ENCODE peak calls at places on chromosomes 13 and 19, in seven cellular contexts. One of them, this sample, is unnamed.

GRCh38 chr13:34044660-34045080 is 226.7 kb downstream of the RFC3 start:
- DNase-seq in ELR: peak; percentile 90
- DNase-seq in IMR-90: peak; percentile 33
- DNase-seq in brain pericyte: peak; percentile 7
- DNase-seq in transverse colon: no peak
- DNase-seq in hepatic stellate cell: peak; percentile 6
- DNase-seq in WTC11: no peak
- DNase-seq in this sample: peak; percentile 56

GRCh38 chr13:29924482-29924884 is 74.1 kb upstream of the UBL3 start:
- DNase-seq in IMR-90: peak; percentile 86
- DNase-seq in hepatic stellate cell: peak; percentile 57
- DNase-seq in brain pericyte: peak; percentile 53
- DNase-seq in ELR: peak; percentile 92
- DNase-seq in transverse colon: no peak
- DNase-seq in WTC11: no peak
- DNase-seq in this sample: no peak

GRCh38 chr13:101691326-101691725 is 238.9 kb downstream of the ITGBL1 start:
- DNase-seq in transverse colon: no peak
- DNase-seq in hepatic stellate cell: no peak
- DNase-seq in brain pericyte: no peak
- DNase-seq in ELR: peak; percentile 15
- DNase-seq in IMR-90: no peak
- DNase-seq in WTC11: no peak
- DNase-seq in this sample: no peak

GRCh38 chr19:3670796-3671679 is 29.2 kb downstream of the PIP5K1C start:
- DNase-seq in hepatic stellate cell: peak; percentile 87
- DNase-seq in ELR: peak; percentile 73
- DNase-seq in transverse colon: peak; percentile 68
- DNase-seq in brain pericyte: no peak
- DNase-seq in WTC11: no peak
- DNase-seq in IMR-90: peak; percentile 56
- DNase-seq in this sample: peak; percentile 60

GRCh38 chr13:44132710-44133109 is 240.9 kb upstream of the SERP2 start:
- DNase-seq in brain pericyte: no peak
- DNase-seq in transverse colon: peak; percentile 21
- DNase-seq in IMR-90: peak; percentile 71
- DNase-seq in WTC11: no peak
- DNase-seq in hepatic stellate cell: no peak
- DNase-seq in ELR: peak; percentile 81
- DNase-seq in this sample: no peak

GRCh38 chr19:16599655-16600346 is 27.6 kb upstream of the SLC35E1 start:
- DNase-seq in hepatic stellate cell: no peak
- DNase-seq in transverse colon: no peak
- DNase-seq in brain pericyte: no peak
- DNase-seq in ELR: no peak
- DNase-seq in IMR-90: no peak
- DNase-seq in WTC11: no peak
- DNase-seq in this sample: no peak

GRCh38 chr19:17262557-17262956 is 2.0 kb downstream of the USHBP1 start:
- DNase-seq in hepatic stellate cell: no peak
- DNase-seq in WTC11: no peak
- DNase-seq in brain pericyte: no peak
- DNase-seq in IMR-90: no peak
- DNase-seq in ELR: no peak
- DNase-seq in transverse colon: no peak
- DNase-seq in this sample: no peak

GRCh38 chr19:19597809-19598306 is 20.6 kb downstream of the PBX4 start:
- DNase-seq in brain pericyte: no peak
- DNase-seq in ELR: no peak
- DNase-seq in IMR-90: no peak
- DNase-seq in transverse colon: no peak
- DNase-seq in hepatic stellate cell: no peak
- DNase-seq in WTC11: no peak
- DNase-seq in this sample: no peak

GRCh38 chr13:31204592-31204991 is 4.8 kb downstream of the B3GLCT start:
- DNase-seq in WTC11: no peak
- DNase-seq in hepatic stellate cell: peak; percentile 50
- DNase-seq in brain pericyte: no peak
- DNase-seq in transverse colon: no peak
- DNase-seq in ELR: peak; percentile 83
- DNase-seq in IMR-90: peak; percentile 60
- DNase-seq in this sample: no peak

GRCh38 chr13:35727881-35728280 is 251.4 kb upstream of the MAB21L1 start:
- DNase-seq in IMR-90: no peak
- DNase-seq in ELR: no peak
- DNase-seq in transverse colon: no peak
- DNase-seq in brain pericyte: no peak
- DNase-seq in WTC11: no peak
- DNase-seq in hepatic stellate cell: no peak
- DNase-seq in this sample: no peak

GRCh38 chr13:38856065-38856464 is 134.6 kb downstream of the STOML3 start:
- DNase-seq in brain pericyte: no peak
- DNase-seq in hepatic stellate cell: no peak
- DNase-seq in transverse colon: no peak
- DNase-seq in IMR-90: no peak
- DNase-seq in ELR: no peak
- DNase-seq in WTC11: no peak
- DNase-seq in this sample: no peak

GRCh38 chr13:41465965-41466364 is 8.6 kb downstream of the RGCC start:
- DNase-seq in brain pericyte: no peak
- DNase-seq in ELR: no peak
- DNase-seq in WTC11: no peak
- DNase-seq in hepatic stellate cell: no peak
- DNase-seq in transverse colon: no peak
- DNase-seq in IMR-90: no peak
- DNase-seq in this sample: no peak

GRCh38 chr13:44004881-44005280 is 125.2 kb downstream of the LACC1 start:
- DNase-seq in ELR: peak; percentile 86
- DNase-seq in hepatic stellate cell: peak; percentile 5
- DNase-seq in IMR-90: peak; percentile 80
- DNase-seq in brain pericyte: no peak
- DNase-seq in transverse colon: no peak
- DNase-seq in WTC11: no peak
- DNase-seq in this sample: peak; percentile 44

GRCh38 chr19:49956113-49956491 is 4.9 kb downstream of the SIGLEC11 start:
- DNase-seq in ELR: no peak
- DNase-seq in brain pericyte: no peak
- DNase-seq in transverse colon: no peak
- DNase-seq in IMR-90: no peak
- DNase-seq in WTC11: no peak
- DNase-seq in hepatic stellate cell: no peak
- DNase-seq in this sample: no peak

GRCh38 chr13:20136781-20137703 is 23.8 kb downstream of the GJA3 start:
- DNase-seq in transverse colon: peak; percentile 67
- DNase-seq in hepatic stellate cell: no peak
- DNase-seq in ELR: no peak
- DNase-seq in WTC11: peak; percentile 77
- DNase-seq in brain pericyte: no peak
- DNase-seq in IMR-90: no peak
- DNase-seq in this sample: no peak

GRCh38 chr19:39506944-39507714 is 7.8 kb upstream of the SELENOV start:
- DNase-seq in hepatic stellate cell: peak; percentile 63
- DNase-seq in transverse colon: no peak
- DNase-seq in WTC11: peak; percentile 80
- DNase-seq in ELR: peak; percentile 67
- DNase-seq in IMR-90: peak; percentile 67
- DNase-seq in brain pericyte: no peak
- DNase-seq in this sample: peak; percentile 27

GRCh38 chr19:2332341-2333026 is 4.0 kb downstream of the SPPL2B start:
- DNase-seq in WTC11: no peak
- DNase-seq in brain pericyte: no peak
- DNase-seq in hepatic stellate cell: no peak
- DNase-seq in IMR-90: no peak
- DNase-seq in transverse colon: peak; percentile 69
- DNase-seq in ELR: no peak
- DNase-seq in this sample: no peak

GRCh38 chr19:17206736-17207581 is 8.2 kb upstream of the USE1 start:
- DNase-seq in IMR-90: no peak
- DNase-seq in transverse colon: no peak
- DNase-seq in WTC11: no peak
- DNase-seq in ELR: no peak
- DNase-seq in brain pericyte: no peak
- DNase-seq in hepatic stellate cell: no peak
- DNase-seq in this sample: no peak

GRCh38 chr13:111389621-111390521 is 69.4 kb downstream of the TEX29 start:
- DNase-seq in IMR-90: no peak
- DNase-seq in hepatic stellate cell: no peak
- DNase-seq in WTC11: no peak
- DNase-seq in ELR: no peak
- DNase-seq in brain pericyte: no peak
- DNase-seq in transverse colon: no peak
- DNase-seq in this sample: no peak

GRCh38 chr13:23993439-23993980 is 96.2 kb upstream of the C1QTNF9B start:
- DNase-seq in hepatic stellate cell: no peak
- DNase-seq in transverse colon: no peak
- DNase-seq in ELR: no peak
- DNase-seq in brain pericyte: no peak
- DNase-seq in WTC11: no peak
- DNase-seq in IMR-90: peak; percentile 93
- DNase-seq in this sample: no peak

GRCh38 chr19:46878613-46879375 is 18.0 kb downstream of the ARHGAP35 start:
- DNase-seq in WTC11: no peak
- DNase-seq in hepatic stellate cell: peak; percentile 48
- DNase-seq in brain pericyte: no peak
- DNase-seq in transverse colon: no peak
- DNase-seq in ELR: peak; percentile 95
- DNase-seq in IMR-90: peak; percentile 93
- DNase-seq in this sample: peak; percentile 62

GRCh38 chr13:45674908-45675307 is 27.2 kb upstream of the CBY2 start:
- DNase-seq in ELR: peak; percentile 79
- DNase-seq in WTC11: no peak
- DNase-seq in brain pericyte: peak; percentile 4
- DNase-seq in hepatic stellate cell: no peak
- DNase-seq in transverse colon: no peak
- DNase-seq in IMR-90: peak; percentile 52
- DNase-seq in this sample: peak; percentile 41

GRCh38 chr19:1365964-1366695 is 17.6 kb upstream of the NDUFS7 start:
- DNase-seq in hepatic stellate cell: no peak
- DNase-seq in IMR-90: no peak
- DNase-seq in WTC11: no peak
- DNase-seq in ELR: no peak
- DNase-seq in transverse colon: no peak
- DNase-seq in brain pericyte: no peak
- DNase-seq in this sample: no peak

GRCh38 chr19:47313754-47314133 is 4.1 kb downstream of the C5AR1 start:
- DNase-seq in ELR: no peak
- DNase-seq in IMR-90: no peak
- DNase-seq in hepatic stellate cell: no peak
- DNase-seq in WTC11: no peak
- DNase-seq in brain pericyte: no peak
- DNase-seq in transverse colon: no peak
- DNase-seq in this sample: no peak

GRCh38 chr13:51758691-51759090 is 45.3 kb downstream of the DHRS12 start:
- DNase-seq in IMR-90: no peak
- DNase-seq in WTC11: no peak
- DNase-seq in ELR: peak; percentile 50
- DNase-seq in hepatic stellate cell: no peak
- DNase-seq in brain pericyte: no peak
- DNase-seq in transverse colon: no peak
- DNase-seq in this sample: no peak

GRCh38 chr13:113860579-113861432 is 3.1 kb downstream of the GAS6 start:
- DNase-seq in brain pericyte: no peak
- DNase-seq in hepatic stellate cell: no peak
- DNase-seq in ELR: no peak
- DNase-seq in transverse colon: peak; percentile 87
- DNase-seq in IMR-90: no peak
- DNase-seq in WTC11: peak; percentile 80
- DNase-seq in this sample: no peak

GRCh38 chr13:40774672-40775071 is 3.7 kb upstream of the MRPS31 start:
- DNase-seq in WTC11: no peak
- DNase-seq in ELR: no peak
- DNase-seq in hepatic stellate cell: no peak
- DNase-seq in IMR-90: no peak
- DNase-seq in brain pericyte: no peak
- DNase-seq in transverse colon: no peak
- DNase-seq in this sample: no peak

GRCh38 chr13:110801044-110801443 is 87.5 kb downstream of the ING1 start:
- DNase-seq in IMR-90: no peak
- DNase-seq in hepatic stellate cell: no peak
- DNase-seq in ELR: no peak
- DNase-seq in brain pericyte: no peak
- DNase-seq in transverse colon: no peak
- DNase-seq in WTC11: no peak
- DNase-seq in this sample: no peak

GRCh38 chr13:80334582-80335260 is 6.2 kb downstream of the SPRY2 start:
- DNase-seq in brain pericyte: no peak
- DNase-seq in ELR: peak; percentile 63
- DNase-seq in WTC11: no peak
- DNase-seq in hepatic stellate cell: no peak
- DNase-seq in IMR-90: peak; percentile 43
- DNase-seq in transverse colon: no peak
- DNase-seq in this sample: no peak

GRCh38 chr13:98182589-98182988 is 5.5 kb upstream of the RNF113B start:
- DNase-seq in transverse colon: no peak
- DNase-seq in hepatic stellate cell: no peak
- DNase-seq in ELR: no peak
- DNase-seq in IMR-90: no peak
- DNase-seq in brain pericyte: no peak
- DNase-seq in WTC11: no peak
- DNase-seq in this sample: no peak

GRCh38 chr13:97194473-97194872 is 27.7 kb upstream of the MBNL2 start:
- DNase-seq in brain pericyte: no peak
- DNase-seq in transverse colon: no peak
- DNase-seq in ELR: peak; percentile 87
- DNase-seq in WTC11: no peak
- DNase-seq in IMR-90: peak; percentile 78
- DNase-seq in hepatic stellate cell: peak; percentile 15
- DNase-seq in this sample: peak; percentile 12

GRCh38 chr19:4115818-4116385 is 8.0 kb downstream of the MAP2K2 start:
- DNase-seq in transverse colon: no peak
- DNase-seq in IMR-90: no peak
- DNase-seq in ELR: no peak
- DNase-seq in hepatic stellate cell: no peak
- DNase-seq in brain pericyte: no peak
- DNase-seq in WTC11: no peak
- DNase-seq in this sample: no peak

GRCh38 chr19:2424686-2425621 is 2.4 kb downstream of the TIMM13 start:
- DNase-seq in transverse colon: no peak
- DNase-seq in IMR-90: peak; percentile 69
- DNase-seq in WTC11: peak; percentile 76
- DNase-seq in ELR: peak; percentile 63
- DNase-seq in hepatic stellate cell: peak; percentile 56
- DNase-seq in brain pericyte: no peak
- DNase-seq in this sample: peak; percentile 41

GRCh38 chr13:49733181-49733951 is 42.1 kb upstream of the EBPL start:
- DNase-seq in ELR: peak; percentile 3
- DNase-seq in hepatic stellate cell: no peak
- DNase-seq in WTC11: no peak
- DNase-seq in brain pericyte: no peak
- DNase-seq in IMR-90: peak; percentile 27
- DNase-seq in transverse colon: no peak
- DNase-seq in this sample: no peak

GRCh38 chr13:46160474-46161066 is 21.4 kb downstream of the LCP1 start:
- DNase-seq in transverse colon: no peak
- DNase-seq in brain pericyte: no peak
- DNase-seq in IMR-90: peak; percentile 54
- DNase-seq in hepatic stellate cell: peak; percentile 53
- DNase-seq in WTC11: no peak
- DNase-seq in ELR: peak; percentile 65
- DNase-seq in this sample: no peak

GRCh38 chr13:32914686-32915085 is 101.5 kb upstream of the KL start:
- DNase-seq in IMR-90: no peak
- DNase-seq in brain pericyte: no peak
- DNase-seq in ELR: no peak
- DNase-seq in WTC11: no peak
- DNase-seq in transverse colon: no peak
- DNase-seq in hepatic stellate cell: no peak
- DNase-seq in this sample: no peak

GRCh38 chr19:18346091-18346490 is 5.7 kb downstream of the PGPEP1 start:
- DNase-seq in IMR-90: no peak
- DNase-seq in transverse colon: peak; percentile 52
- DNase-seq in hepatic stellate cell: no peak
- DNase-seq in brain pericyte: no peak
- DNase-seq in WTC11: peak; percentile 31
- DNase-seq in ELR: no peak
- DNase-seq in this sample: no peak

GRCh38 chr13:98541211-98541610 is 35.7 kb downstream of the STK24 start:
- DNase-seq in IMR-90: no peak
- DNase-seq in ELR: no peak
- DNase-seq in WTC11: no peak
- DNase-seq in brain pericyte: no peak
- DNase-seq in hepatic stellate cell: no peak
- DNase-seq in transverse colon: no peak
- DNase-seq in this sample: no peak